ENCODE peak calls at places on chromosome 4, in eight cellular contexts. S is T-helper 17 cell; P is CD4-positive, alpha-beta T cell; H is activated CD4-positive, alpha-beta T cell treated with anti-CD3 and anti-CD28 coated beads for 36 hours; O is naive thymus-derived CD4-positive, alpha-beta T cell; R is heart left ventricle; L is naive B cell; U is activated naive CD4-positive, alpha-beta T cell treated with anti-CD3 and anti-CD28 coated beads, Interleukin-2, amount 50 U/mL, for 72 hours. Q is an unnamed sample.

GRCh38 chr4:89492476-89493110 is 185.0 kb upstream of the GPRIN3 start:
- ATAC-seq in L (no peak), H (no peak), P (no peak), U (no peak), O (no peak), R (no peak), S (no peak), Q (peak; percentile 53)

GRCh38 chr4:121256346-121256745 is 92.2 kb upstream of the TNIP3 start:
- ATAC-seq in R (no peak), U (peak; percentile 97), O (peak; percentile 82), S (peak; percentile 64), P (peak; percentile 78), L (no peak), H (peak; percentile 97), Q (no peak)

GRCh38 chr4:6910960-6911874 is 1.6 kb downstream of the TBC1D14 start:
- ATAC-seq in U (no peak), P (no peak), O (no peak), R (no peak), L (no peak), H (no peak), S (no peak), Q (no peak)

GRCh38 chr4:161554372-161554990 is 609.3 kb downstream of the FSTL5 start:
- ATAC-seq in R (no peak), H (no peak), O (no peak), P (no peak), U (no peak), S (no peak), L (no peak), Q (no peak)

GRCh38 chr4:3073158-3074077 is 920 bp downstream of the HTT-AS start:
- ATAC-seq in H (no peak), S (no peak), P (no peak), R (peak; percentile 5), U (peak; percentile 52), L (no peak), O (no peak), Q (peak; percentile 59)

GRCh38 chr4:155371432-155372043 is 5.2 kb downstream of the MAP9 start:
- ATAC-seq in L (no peak), S (no peak), O (peak; percentile 33), H (no peak), R (no peak), U (no peak), P (peak; percentile 42), Q (no peak)

GRCh38 chr4:189162073-189162789 is 778.4 kb upstream of the FRG1 start:
- ATAC-seq in P (no peak), U (no peak), O (no peak), S (no peak), R (no peak), H (no peak), L (no peak), Q (no peak)

GRCh38 chr4:107618656-107619055 is 101.4 kb downstream of the PAPSS1 start:
- ATAC-seq in U (no peak), H (no peak), O (no peak), L (no peak), P (no peak), S (no peak), R (no peak), Q (no peak)

GRCh38 chr4:71857713-71858451 is 74.0 kb upstream of the GC start:
- ATAC-seq in S (no peak), P (no peak), O (no peak), U (no peak), R (no peak), L (no peak), H (no peak), Q (no peak)

GRCh38 chr4:148273501-148273986 is 168.7 kb downstream of the NR3C2 start:
- ATAC-seq in R (peak; percentile 85), S (no peak), L (no peak), H (no peak), O (no peak), P (no peak), U (no peak), Q (no peak)

GRCh38 chr4:78293841-78294301 is 236.7 kb downstream of the FRAS1 start:
- ATAC-seq in P (no peak), H (no peak), R (no peak), O (no peak), S (no peak), L (no peak), U (no peak), Q (no peak)

GRCh38 chr4:37453004-37453360 is 208.4 kb downstream of the NWD2 start:
- ATAC-seq in L (peak; percentile 48), O (peak; percentile 64), P (peak; percentile 47), S (peak; percentile 53), R (peak; percentile 55), H (peak; percentile 70), U (peak; percentile 71), Q (peak; percentile 25)

GRCh38 chr4:73704314-73705055 is 35.9 kb upstream of the CXCL8 start:
- ATAC-seq in H (peak; percentile 78), R (peak; percentile 89), L (no peak), P (no peak), O (peak; percentile 89), U (peak; percentile 43), S (peak; percentile 40), Q (peak; percentile 93)

GRCh38 chr4:146545102-146545501 is 23.4 kb upstream of the SLC10A7 start:
- ATAC-seq in L (no peak), O (no peak), U (no peak), R (no peak), P (no peak), H (no peak), S (no peak), Q (no peak)

GRCh38 chr4:68520985-68521384 is 55.1 kb downstream of the UGT2B17 start:
- ATAC-seq in O (no peak), L (no peak), S (no peak), H (no peak), P (no peak), R (no peak), U (no peak), Q (no peak)

GRCh38 chr4:8217871-8218270 is 18.8 kb downstream of the SH3TC1 start:
- ATAC-seq in S (no peak), L (no peak), P (no peak), R (no peak), O (no peak), U (no peak), H (no peak), Q (no peak)

GRCh38 chr4:158817562-158818370 is 48.9 kb downstream of the FNIP2 start:
- ATAC-seq in R (no peak), U (peak; percentile 47), H (peak; percentile 48), O (peak; percentile 81), S (peak; percentile 74), L (no peak), P (peak; percentile 48), Q (peak; percentile 36)

Q was measured in gastroesophageal sphincter.